ENCODE peak calls at places on chromosomes 4 and X, in four cellular contexts. E is GM20000; Q is bronchial epithelial cell; A is CD8-positive, alpha-beta memory T cell. N is an unnamed sample.

GRCh38 chr4:621296-622070 is 3.9 kb upstream of the PDE6B start:
- DNase-seq in E (no peak), A (peak), Q (no peak), N (no peak)

GRCh38 chr4:78650106-78651021 is 98.8 kb downstream of the ANXA3 start:
- DNase-seq in Q (peak), A (no peak), E (no peak), N (no peak)

GRCh38 chrX:42073468-42073867 is 150.1 kb upstream of the CASK start:
- DNase-seq in Q (no peak), E (no peak), A (no peak), N (no peak)

GRCh38 chr4:145061325-145061920 is 36.6 kb downstream of the ANAPC10 start:
- DNase-seq in Q (peak), A (no peak), E (peak), N (no peak)

GRCh38 chrX:65528705-65529340 is 5.8 kb downstream of the LAS1L start:
- DNase-seq in Q (peak), A (peak), E (peak), N (peak)

GRCh38 chrX:9578083-9578779 is 113.4 kb downstream of the TBL1X start:
- DNase-seq in Q (no peak), A (no peak), E (no peak), N (no peak)

GRCh38 chr4:111450867-111451266 is 694.4 kb upstream of the FAM241A start:
- DNase-seq in E (no peak), A (no peak), Q (no peak), N (no peak)

GRCh38 chr4:64068096-64068495 is 341.2 kb downstream of the TECRL start:
- DNase-seq in E (no peak), A (no peak), Q (no peak), N (no peak)

GRCh38 chr4:122652379-122652778 is 31.5 kb upstream of the IL21 start:
- DNase-seq in E (peak), Q (peak), A (peak), N (peak)

GRCh38 chrX:149531599-149531998 is 9.2 kb upstream of the EOLA1 start:
- DNase-seq in A (no peak), E (peak), Q (no peak), N (no peak)

GRCh38 chr4:6087669-6088068 is 69.4 kb upstream of the C4orf50 start:
- DNase-seq in E (no peak), A (no peak), Q (peak), N (no peak)

GRCh38 chr4:149353241-149353640 is 462.4 kb downstream of the IQCM start:
- DNase-seq in Q (peak), A (no peak), E (no peak), N (no peak)

GRCh38 chrX:153598541-153599191 is at the start of gene CCNQ:
- DNase-seq in E (peak), Q (no peak), A (no peak), N (peak)

GRCh38 chr4:45350438-45350837 is 624.1 kb upstream of the GNPDA2 start:
- DNase-seq in A (no peak), E (peak), Q (no peak), N (no peak)

GRCh38 chr4:6469144-6469543 is 3.3 kb downstream of the PPP2R2C start:
- DNase-seq in E (no peak), Q (no peak), A (no peak), N (no peak)

GRCh38 chr4:48254381-48255072 is 15.1 kb downstream of the TEC start:
- DNase-seq in A (no peak), E (no peak), Q (no peak), N (no peak)

GRCh38 chr4:54099287-54099958 is 540 bp upstream of the GSX2 start:
- DNase-seq in A (no peak), Q (no peak), E (no peak), N (no peak)

GRCh38 chrX:70613295-70613694 is 168.7 kb downstream of the DLG3 start:
- DNase-seq in A (no peak), Q (peak), E (no peak), N (no peak)

GRCh38 chrX:72051589-72051988 is 80.1 kb downstream of the RTL5 start:
- DNase-seq in Q (no peak), A (no peak), E (no peak), N (no peak)

GRCh38 chr4:152462715-152463114 is 73.2 kb downstream of the FBXW7 start:
- DNase-seq in E (no peak), Q (peak), A (no peak), N (no peak)

GRCh38 chr4:155885666-155886065 is 17.8 kb upstream of the TDO2 start:
- DNase-seq in E (no peak), A (no peak), Q (no peak), N (no peak)

GRCh38 chr4:76703123-76703490 is 194.8 kb downstream of the SOWAHB start:
- DNase-seq in Q (peak), A (no peak), E (no peak), N (no peak)

GRCh38 chr4:2075171-2075986 is 16.3 kb downstream of the NAT8L start:
- DNase-seq in E (peak), Q (no peak), A (no peak), N (no peak)

GRCh38 chr4:122845066-122845465 is 18.4 kb downstream of the FGF2 start:
- DNase-seq in Q (no peak), E (no peak), A (no peak), N (no peak)

GRCh38 chr4:13476915-13477314 is 7.2 kb downstream of the RAB28 start:
- DNase-seq in Q (no peak), A (no peak), E (no peak), N (no peak)